ENCODE peak calls at places on chromosomes 5 and 9, in five cellular contexts. J, R, B, U and Q are unnamed samples.

GRCh38 chr5:151556808-151557207 is 34.3 kb downstream of the FAT2 start:
- DNase-seq in R (no peak), J (no peak), B (no peak), U (no peak), Q (no peak)

GRCh38 chr5:138354926-138355378 is 2.5 kb downstream of the KDM3B start:
- DNase-seq in B (peak), U (peak), R (peak), J (peak), Q (peak)

GRCh38 chr5:151095341-151096000 is 14.6 kb upstream of the TNIP1 start:
- DNase-seq in B (no peak), J (no peak), U (no peak), R (peak), Q (no peak)

GRCh38 chr5:91307023-91307422 is 76.1 kb downstream of the ARRDC3 start:
- DNase-seq in U (no peak), J (no peak), R (peak), B (no peak), Q (no peak)

GRCh38 chr5:1219768-1220100 is 5.4 kb upstream of the SLC6A18 start:
- DNase-seq in J (no peak), U (no peak), R (no peak), B (no peak), Q (no peak)

GRCh38 chr5:179385892-179386291 is 40.6 kb upstream of the ADAMTS2 start:
- DNase-seq in B (no peak), R (peak), J (no peak), U (no peak), Q (no peak)

GRCh38 chr5:179504600-179505396 is 45.6 kb upstream of the RUFY1 start:
- DNase-seq in B (no peak), U (no peak), R (no peak), J (no peak), Q (no peak)

GRCh38 chr5:143413964-143414669 is 10.6 kb upstream of the NR3C1 start:
- DNase-seq in B (no peak), U (no peak), R (no peak), J (no peak), Q (peak)

GRCh38 chr9:76701441-76702031 is 62.7 kb upstream of the PCA3 start:
- DNase-seq in R (peak), B (no peak), U (no peak), J (no peak), Q (no peak)

GRCh38 chr9:35010351-35010958 is 20.9 kb downstream of the DNAJB5 start:
- DNase-seq in B (no peak), U (no peak), R (no peak), J (no peak), Q (no peak)

GRCh38 chr9:121958530-121958929 is 134.6 kb downstream of the TTLL11 start:
- DNase-seq in B (no peak), J (no peak), U (no peak), R (peak), Q (no peak)

GRCh38 chr9:77163889-77164288 is 13.4 kb upstream of the VPS13A start:
- DNase-seq in J (no peak), U (no peak), R (peak), B (no peak), Q (no peak)

GRCh38 chr5:172849636-172850453 is 15.8 kb downstream of the ERGIC1 start:
- DNase-seq in U (no peak), R (peak), J (peak), B (no peak), Q (no peak)

GRCh38 chr5:52870448-52870847 is 82.7 kb downstream of the ITGA1 start:
- DNase-seq in J (peak), U (no peak), R (peak), B (no peak), Q (no peak)

GRCh38 chr5:108102463-108102862 is 279.4 kb downstream of the FBXL17 start:
- DNase-seq in J (no peak), U (no peak), R (no peak), B (no peak), Q (no peak)

GRCh38 chr5:170273968-170274710 is 23.4 kb downstream of the LCP2 start:
- DNase-seq in J (peak), B (peak), R (peak), U (peak), Q (no peak)

GRCh38 chr5:1185038-1185651 is 16.2 kb upstream of the SLC6A19 start:
- DNase-seq in R (no peak), U (no peak), J (no peak), B (no peak), Q (no peak)

GRCh38 chr5:137837741-137838389 is 29.8 kb upstream of the MYOT start:
- DNase-seq in J (no peak), R (no peak), B (no peak), U (no peak), Q (no peak)

GRCh38 chr5:91133183-91133582 is 249.9 kb downstream of the ARRDC3 start:
- DNase-seq in R (no peak), B (no peak), U (no peak), J (no peak), Q (no peak)

GRCh38 chr5:179599566-179599965 is 23.9 kb downstream of the HNRNPH1 start:
- DNase-seq in R (no peak), B (no peak), U (no peak), J (no peak), Q (no peak)

GRCh38 chr9:105027082-105027481 is 99.1 kb upstream of the ABCA1 start:
- DNase-seq in U (no peak), R (no peak), B (no peak), J (no peak), Q (no peak)

GRCh38 chr5:179240561-179240960 is 104.7 kb downstream of the ADAMTS2 start:
- DNase-seq in R (no peak), B (no peak), J (no peak), U (no peak), Q (no peak)